ENCODE peak calls at places on chromosomes 1 and 21, in eight cellular contexts. One of them, this sample, is unnamed. For H3K36me3, the result is how much of the 10 kb centered on the place peaks cover.

GRCh38 chr1:5267603-5268235 is 613.3 kb downstream of the AJAP1 start:
- DNase-seq in body of pancreas: no peak
- DNase-seq in breast epithelium: no peak
- DNase-seq in IMR-90: no peak
- DNase-seq in esophagus squamous epithelium: no peak
- DNase-seq in HCT116: no peak
- DNase-seq in adrenal gland: no peak
- DNase-seq in right lobe of liver: no peak
- DNase-seq in this sample: no peak

GRCh38 chr1:112344754-112345423 is 51.1 kb upstream of the CTTNBP2NL start:
- DNase-seq in body of pancreas: no peak
- DNase-seq in breast epithelium: no peak
- DNase-seq in IMR-90: no peak
- DNase-seq in esophagus squamous epithelium: no peak
- DNase-seq in HCT116: no peak
- DNase-seq in adrenal gland: no peak
- DNase-seq in right lobe of liver: no peak
- DNase-seq in this sample: no peak

GRCh38 chr21:44059710-44060109 is 47.5 kb upstream of the PWP2 start:
- DNase-seq in body of pancreas: no peak
- DNase-seq in breast epithelium: no peak
- DNase-seq in IMR-90: no peak
- DNase-seq in esophagus squamous epithelium: no peak
- DNase-seq in HCT116: no peak
- DNase-seq in adrenal gland: no peak
- DNase-seq in right lobe of liver: no peak
- DNase-seq in this sample: no peak

GRCh38 chr1:2124446-2125198 is 70.0 kb downstream of the FAAP20 start:
- DNase-seq in body of pancreas: no peak
- DNase-seq in breast epithelium: no peak
- DNase-seq in IMR-90: no peak
- DNase-seq in esophagus squamous epithelium: no peak
- DNase-seq in HCT116: no peak
- DNase-seq in adrenal gland: peak
- DNase-seq in right lobe of liver: no peak
- DNase-seq in this sample: no peak

GRCh38 chr1:165290143-165290542 is 66.4 kb downstream of the LMX1A start:
- DNase-seq in body of pancreas: no peak
- DNase-seq in breast epithelium: no peak
- DNase-seq in IMR-90: no peak
- DNase-seq in esophagus squamous epithelium: no peak
- DNase-seq in HCT116: no peak
- DNase-seq in adrenal gland: no peak
- DNase-seq in right lobe of liver: no peak
- DNase-seq in this sample: no peak

GRCh38 chr1:8409107-8409506 is 91.2 kb downstream of the SLC45A1 start:
- DNase-seq in body of pancreas: no peak
- DNase-seq in breast epithelium: no peak
- DNase-seq in IMR-90: peak
- DNase-seq in esophagus squamous epithelium: no peak
- DNase-seq in HCT116: no peak
- DNase-seq in adrenal gland: no peak
- DNase-seq in right lobe of liver: no peak
- DNase-seq in this sample: no peak

GRCh38 chr1:100304227-100304626 is 38.2 kb downstream of the RTCA start:
- DNase-seq in body of pancreas: no peak
- DNase-seq in breast epithelium: no peak
- DNase-seq in IMR-90: no peak
- DNase-seq in esophagus squamous epithelium: no peak
- DNase-seq in HCT116: no peak
- DNase-seq in adrenal gland: no peak
- DNase-seq in right lobe of liver: no peak
- DNase-seq in this sample: no peak

GRCh38 chr21:34501716-34502115 is 10.3 kb downstream of the KCNE1 start:
- DNase-seq in body of pancreas: no peak
- DNase-seq in breast epithelium: no peak
- DNase-seq in IMR-90: no peak
- DNase-seq in esophagus squamous epithelium: no peak
- DNase-seq in HCT116: no peak
- DNase-seq in adrenal gland: no peak
- DNase-seq in right lobe of liver: no peak
- DNase-seq in this sample: no peak

GRCh38 chr21:22791986-22792560 is 1793.9 kb downstream of the NCAM2 start:
- DNase-seq in body of pancreas: peak
- DNase-seq in breast epithelium: no peak
- DNase-seq in IMR-90: peak
- DNase-seq in esophagus squamous epithelium: no peak
- DNase-seq in HCT116: no peak
- DNase-seq in adrenal gland: no peak
- DNase-seq in right lobe of liver: no peak
- DNase-seq in this sample: peak

GRCh38 chr1:9732123-9732971 is 80.8 kb downstream of the PIK3CD start:
- DNase-seq in body of pancreas: no peak
- DNase-seq in breast epithelium: no peak
- DNase-seq in IMR-90: no peak
- DNase-seq in esophagus squamous epithelium: no peak
- DNase-seq in HCT116: no peak
- DNase-seq in adrenal gland: no peak
- DNase-seq in right lobe of liver: no peak
- DNase-seq in this sample: no peak

GRCh38 chr1:248730507-248731335 is 24.8 kb downstream of the LYPD8 start:
- DNase-seq in body of pancreas: no peak
- DNase-seq in breast epithelium: no peak
- DNase-seq in IMR-90: no peak
- DNase-seq in esophagus squamous epithelium: no peak
- DNase-seq in HCT116: no peak
- DNase-seq in adrenal gland: no peak
- DNase-seq in right lobe of liver: no peak
- DNase-seq in this sample: peak

GRCh38 chr1:166062695-166063094 is 104.1 kb downstream of the FAM78B start:
- DNase-seq in body of pancreas: no peak
- DNase-seq in breast epithelium: no peak
- DNase-seq in IMR-90: no peak
- DNase-seq in esophagus squamous epithelium: no peak
- DNase-seq in HCT116: no peak
- DNase-seq in adrenal gland: no peak
- DNase-seq in right lobe of liver: no peak
- DNase-seq in this sample: no peak

GRCh38 chr1:76891931-76892330 is 24.7 kb downstream of the ST6GALNAC5 start:
- DNase-seq in body of pancreas: no peak
- DNase-seq in breast epithelium: no peak
- DNase-seq in IMR-90: peak
- DNase-seq in esophagus squamous epithelium: no peak
- DNase-seq in HCT116: no peak
- DNase-seq in adrenal gland: no peak
- DNase-seq in right lobe of liver: no peak
- DNase-seq in this sample: no peak

GRCh38 chr1:86757272-86757984 is 53.1 kb downstream of the SH3GLB1 start:
- DNase-seq in body of pancreas: no peak
- DNase-seq in breast epithelium: peak
- DNase-seq in IMR-90: peak
- DNase-seq in esophagus squamous epithelium: no peak
- DNase-seq in HCT116: no peak
- DNase-seq in adrenal gland: no peak
- DNase-seq in right lobe of liver: no peak
- DNase-seq in this sample: no peak

GRCh38 chr1:53330819-53331218 is 2.9 kb upstream of the LRP8 start:
- DNase-seq in body of pancreas: no peak
- DNase-seq in breast epithelium: peak
- DNase-seq in IMR-90: no peak
- DNase-seq in esophagus squamous epithelium: no peak
- DNase-seq in HCT116: no peak
- DNase-seq in adrenal gland: no peak
- DNase-seq in right lobe of liver: peak
- DNase-seq in this sample: peak

GRCh38 chr1:27547220-27548116 is 56.5 kb downstream of the AHDC1 start:
- DNase-seq in body of pancreas: no peak
- DNase-seq in breast epithelium: no peak
- DNase-seq in IMR-90: no peak
- DNase-seq in esophagus squamous epithelium: no peak
- DNase-seq in HCT116: no peak
- DNase-seq in adrenal gland: no peak
- DNase-seq in right lobe of liver: no peak
- DNase-seq in this sample: no peak

GRCh38 chr1:23444104-23444533 is 19.6 kb upstream of the TCEA3 start:
- DNase-seq in body of pancreas: no peak
- DNase-seq in breast epithelium: peak
- DNase-seq in IMR-90: peak
- DNase-seq in esophagus squamous epithelium: no peak
- DNase-seq in HCT116: no peak
- DNase-seq in adrenal gland: no peak
- DNase-seq in right lobe of liver: peak
- DNase-seq in this sample: peak

GRCh38 chr1:3598051-3598471 is 13.2 kb downstream of the MEGF6 start:
- DNase-seq in body of pancreas: no peak
- DNase-seq in breast epithelium: no peak
- DNase-seq in IMR-90: no peak
- DNase-seq in esophagus squamous epithelium: no peak
- DNase-seq in HCT116: no peak
- DNase-seq in adrenal gland: no peak
- DNase-seq in right lobe of liver: no peak
- DNase-seq in this sample: peak

DNA sequence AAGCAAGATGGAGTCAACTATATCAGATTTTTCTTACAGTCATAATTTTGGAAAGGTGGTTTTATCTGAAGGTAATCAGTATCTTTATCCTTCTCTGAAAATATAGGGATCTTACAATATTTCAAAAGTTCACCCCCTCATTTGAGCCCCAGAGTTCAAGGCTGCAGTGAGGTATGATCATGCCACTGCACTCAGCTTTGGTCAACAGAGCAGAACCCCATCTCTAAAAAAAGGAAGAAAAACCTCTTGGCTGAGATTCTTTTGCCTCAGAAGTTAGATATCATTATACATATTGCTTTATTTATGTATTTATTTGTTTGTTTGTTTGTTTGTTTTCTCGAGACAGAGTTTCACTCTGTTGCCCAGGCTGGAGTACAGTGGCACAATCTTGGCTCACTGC is 11.5 kb upstream of the RBBP5 start:
- DNase-seq in body of pancreas: no peak
- DNase-seq in breast epithelium: no peak
- DNase-seq in IMR-90: no peak
- DNase-seq in esophagus squamous epithelium: no peak
- DNase-seq in HCT116: no peak
- DNase-seq in adrenal gland: no peak
- DNase-seq in right lobe of liver: no peak
- DNase-seq in this sample: no peak
- H3K4me3 ChIP-seq in body of pancreas: no peak
- H3K4me3 ChIP-seq in breast epithelium: no peak
- H3K4me3 ChIP-seq in IMR-90: no peak
- H3K4me3 ChIP-seq in esophagus squamous epithelium: no peak
- H3K4me3 ChIP-seq in HCT116: no peak
- H3K4me3 ChIP-seq in adrenal gland: no peak
- H3K4me3 ChIP-seq in right lobe of liver: no peak
- H3K4me3 ChIP-seq in this sample: no peak

GRCh38 chr1:156975084-156975483 is 54.7 kb downstream of the LRRC71 start:
- DNase-seq in body of pancreas: no peak
- DNase-seq in breast epithelium: no peak
- DNase-seq in IMR-90: no peak
- DNase-seq in esophagus squamous epithelium: no peak
- DNase-seq in HCT116: no peak
- DNase-seq in adrenal gland: no peak
- DNase-seq in right lobe of liver: no peak
- DNase-seq in this sample: no peak

DNA sequence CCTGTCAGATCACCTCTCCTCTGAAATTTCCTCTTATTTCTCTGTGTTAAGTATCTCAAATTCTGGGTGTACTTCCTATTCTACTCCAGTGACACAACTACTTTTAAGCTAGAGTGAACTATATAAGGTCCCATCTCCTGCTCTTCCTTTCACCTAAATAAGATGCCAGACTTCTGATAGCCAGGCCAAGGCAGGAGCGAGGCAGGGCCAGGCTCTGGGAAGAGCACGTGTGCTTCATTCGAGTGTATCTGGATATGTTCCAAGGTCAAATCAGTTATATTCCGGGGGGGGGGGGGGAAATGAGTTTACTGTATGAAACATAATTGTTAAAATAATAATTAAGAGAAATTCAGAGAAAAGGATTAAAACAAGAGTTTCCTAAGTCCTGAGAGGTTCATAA is 60.1 kb downstream of the LRRC71 start:
- DNase-seq in body of pancreas: no peak
- DNase-seq in breast epithelium: no peak
- DNase-seq in IMR-90: no peak
- DNase-seq in esophagus squamous epithelium: no peak
- DNase-seq in HCT116: no peak
- DNase-seq in adrenal gland: no peak
- DNase-seq in right lobe of liver: no peak
- DNase-seq in this sample: no peak
- H3K36me3 ChIP-seq in body of pancreas: under half
- H3K36me3 ChIP-seq in breast epithelium: under half
- H3K36me3 ChIP-seq in IMR-90: under half
- H3K36me3 ChIP-seq in esophagus squamous epithelium: under half
- H3K36me3 ChIP-seq in HCT116: under half
- H3K36me3 ChIP-seq in adrenal gland: half or more
- H3K36me3 ChIP-seq in right lobe of liver: half or more
- H3K36me3 ChIP-seq in this sample: under half

GRCh38 chr1:63859480-63860275 is 85.9 kb downstream of the ROR1 start:
- DNase-seq in body of pancreas: no peak
- DNase-seq in breast epithelium: no peak
- DNase-seq in IMR-90: no peak
- DNase-seq in esophagus squamous epithelium: no peak
- DNase-seq in HCT116: no peak
- DNase-seq in adrenal gland: no peak
- DNase-seq in right lobe of liver: no peak
- DNase-seq in this sample: no peak
- TF ChIP-seq POLR2A in body of pancreas: no peak
- TF ChIP-seq POLR2A in breast epithelium: no peak
- TF ChIP-seq POLR2A in IMR-90: no peak
- TF ChIP-seq POLR2A in esophagus squamous epithelium: no peak
- TF ChIP-seq POLR2A in HCT116: no peak
- TF ChIP-seq POLR2A in adrenal gland: no peak
- TF ChIP-seq POLR2A in right lobe of liver: no peak
- TF ChIP-seq POLR2A in this sample: no peak

DNA sequence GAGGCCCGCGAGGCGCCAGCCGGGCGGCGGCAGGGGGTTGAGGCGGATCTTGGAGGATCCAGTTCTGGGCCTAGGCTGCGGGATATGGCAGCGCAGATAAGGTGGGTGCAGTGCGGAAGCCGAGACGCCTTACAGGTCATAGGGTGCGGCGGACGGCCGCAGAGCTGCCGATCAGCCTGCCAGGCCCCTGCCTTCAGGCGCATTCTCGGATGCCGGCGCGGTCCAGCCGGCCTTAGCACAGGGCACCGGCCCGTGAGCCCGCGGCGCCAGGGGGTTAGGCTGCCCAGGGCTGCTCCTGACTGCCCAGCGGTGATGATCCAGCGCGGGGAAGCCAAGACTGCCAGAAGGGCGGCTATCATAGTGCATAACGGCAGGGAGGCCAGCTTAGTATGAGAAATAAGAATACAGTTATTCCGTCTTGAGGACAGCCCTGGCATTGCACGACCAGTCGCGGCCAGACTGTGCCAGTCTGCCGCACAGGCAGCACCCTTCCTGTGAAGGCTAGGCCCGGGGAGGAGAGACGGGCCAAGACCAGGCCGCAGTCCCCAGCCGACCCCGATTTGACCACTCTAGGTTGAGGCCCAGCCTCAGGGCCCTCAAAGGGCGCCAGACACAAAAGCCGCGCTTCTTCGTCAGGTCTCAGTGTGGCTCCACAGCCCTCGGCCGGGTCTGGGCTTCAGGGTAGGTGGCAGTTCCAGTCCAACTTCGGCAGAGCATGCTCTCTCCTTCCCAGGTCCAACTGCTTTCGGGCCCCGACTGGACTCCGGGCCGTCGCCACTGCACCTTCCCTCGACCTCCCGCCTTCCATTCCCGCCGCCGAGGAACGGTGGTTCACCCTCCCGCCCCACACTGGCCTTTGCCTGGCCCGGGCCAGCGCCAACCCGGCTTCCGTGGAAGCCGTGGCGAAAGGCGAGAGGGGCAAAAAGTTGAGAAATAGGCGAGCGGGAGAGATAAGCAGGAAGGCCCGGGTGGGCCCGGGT is 880 bp downstream of the ALX3 start:
- DNase-seq in body of pancreas: no peak
- DNase-seq in breast epithelium: no peak
- DNase-seq in IMR-90: no peak
- DNase-seq in esophagus squamous epithelium: no peak
- DNase-seq in HCT116: no peak
- DNase-seq in adrenal gland: no peak
- DNase-seq in right lobe of liver: no peak
- DNase-seq in this sample: no peak
- H3K4me3 ChIP-seq in body of pancreas: no peak
- H3K4me3 ChIP-seq in breast epithelium: peak
- H3K4me3 ChIP-seq in IMR-90: no peak
- H3K4me3 ChIP-seq in esophagus squamous epithelium: no peak
- H3K4me3 ChIP-seq in HCT116: no peak
- H3K4me3 ChIP-seq in adrenal gland: no peak
- H3K4me3 ChIP-seq in right lobe of liver: no peak
- H3K4me3 ChIP-seq in this sample: peak

This sample was measured in testis.